ENCODE peak calls at places on chromosomes 13 and 19, in six cellular contexts. P is GM12891, V is GM12878, B is H1, E is K562, M is HepG2. O is an unnamed sample.

GRCh38 chr19:1295169-1296012 is 9.7 kb downstream of the EFNA2 start:
- DNase-seq in M (no peak), B (no peak), V (no peak), P (peak), E (peak), O (peak)

GRCh38 chr19:12994701-12995595 is at the start of gene NFIX:
- DNase-seq in B (no peak), E (peak), V (no peak), P (peak), M (peak), O (no peak)

GRCh38 chr19:964761-965694 is 19.1 kb upstream of the WDR18 start:
- DNase-seq in P (no peak), M (no peak), B (no peak), E (no peak), V (no peak), O (no peak)

GRCh38 chr19:56360841-56361240 is 32.5 kb downstream of the ZNF582 start:
- DNase-seq in E (no peak), M (no peak), V (no peak), B (no peak), P (no peak), O (no peak)

GRCh38 chr13:56561327-56561726 is 579.4 kb upstream of the PRR20A start:
- DNase-seq in B (no peak), V (no peak), P (no peak), E (no peak), M (no peak), O (no peak)

GRCh38 chr19:49637865-49638350 is 2.0 kb downstream of the RRAS start:
- DNase-seq in B (peak), E (peak), M (no peak), P (no peak), V (no peak), O (no peak)

GRCh38 chr19:39971380-39971841 is 446 bp downstream of the PSMC4 start:
- DNase-seq in M (no peak), B (no peak), P (no peak), V (no peak), E (peak), O (no peak)

GRCh38 chr13:74969419-74969818 is 512.5 kb downstream of the TBC1D4 start:
- DNase-seq in M (no peak), B (no peak), V (no peak), P (no peak), E (no peak), O (no peak)

GRCh38 chr13:43516401-43516826 is 270.4 kb downstream of the ENOX1 start:
- DNase-seq in B (no peak), E (no peak), V (no peak), M (no peak), P (no peak), O (no peak)

DNA sequence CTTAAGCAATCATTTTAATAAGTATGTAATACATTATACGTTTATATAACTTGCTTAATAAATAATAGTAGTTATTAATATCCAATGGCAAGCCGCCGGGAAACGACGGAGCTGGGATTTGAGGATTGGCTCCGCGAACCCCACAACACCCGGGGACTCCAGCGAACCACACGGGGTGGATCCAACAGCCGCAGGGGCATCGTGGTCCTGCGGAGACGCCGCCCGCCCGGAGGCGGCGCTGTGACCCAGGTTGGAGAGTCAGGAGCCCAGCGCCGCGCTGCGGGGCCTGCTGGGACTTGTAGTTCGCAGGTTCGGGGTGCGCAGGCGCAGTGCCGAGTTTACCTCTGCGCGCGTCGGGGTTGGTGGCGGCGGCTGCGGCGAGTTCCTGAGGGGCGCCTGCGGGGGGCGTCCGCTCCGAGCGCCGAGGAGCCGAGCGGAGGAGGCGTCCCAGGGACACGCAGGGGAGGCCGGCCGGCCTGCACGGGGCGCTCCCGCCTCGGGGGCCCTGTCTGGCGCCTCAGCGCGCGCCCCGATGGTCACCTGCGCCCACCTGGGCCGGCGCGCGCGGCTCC is at the start of gene ZNF554:
- DNase-seq in B (peak), V (peak), E (peak), M (peak), P (peak), O (peak)
- TF ChIP-seq POLR2A in B (peak), V (no peak), E (peak), M (peak), P (no peak), O (no peak)

DNA sequence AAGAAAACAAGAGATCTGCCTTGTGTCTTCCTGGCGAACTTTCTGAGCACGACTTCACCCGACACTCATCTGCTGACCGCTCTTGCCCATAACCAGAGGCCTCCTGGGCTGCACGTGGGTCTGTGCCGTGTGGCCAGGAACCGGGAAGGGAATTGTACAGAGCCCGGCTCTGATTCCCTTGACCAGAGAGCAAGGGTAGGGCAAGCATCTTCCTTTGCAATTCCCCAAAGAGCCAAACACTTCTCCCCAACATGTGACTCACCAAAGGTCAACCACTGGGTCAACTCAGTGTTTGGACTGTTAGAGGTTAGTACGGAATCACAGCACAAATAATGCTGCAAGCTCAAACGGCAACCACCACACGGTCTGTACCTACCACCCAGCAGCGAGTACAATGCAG is 48.9 kb downstream of the KLF2 start:
- DNase-seq in E (no peak), P (no peak), V (no peak), M (peak), B (no peak), O (no peak)
- TF ChIP-seq TAF1 in E (no peak), P (no peak), V (no peak), M (no peak), B (no peak), O (no peak)

GRCh38 chr13:98454389-98454881 is 122.5 kb downstream of the STK24 start:
- DNase-seq in P (no peak), B (no peak), V (no peak), E (no peak), M (peak), O (no peak)
- TF ChIP-seq POLR2AphosphoS5 in P (no peak), B (no peak), V (no peak), E (no peak), M (no peak), O (no peak)

DNA sequence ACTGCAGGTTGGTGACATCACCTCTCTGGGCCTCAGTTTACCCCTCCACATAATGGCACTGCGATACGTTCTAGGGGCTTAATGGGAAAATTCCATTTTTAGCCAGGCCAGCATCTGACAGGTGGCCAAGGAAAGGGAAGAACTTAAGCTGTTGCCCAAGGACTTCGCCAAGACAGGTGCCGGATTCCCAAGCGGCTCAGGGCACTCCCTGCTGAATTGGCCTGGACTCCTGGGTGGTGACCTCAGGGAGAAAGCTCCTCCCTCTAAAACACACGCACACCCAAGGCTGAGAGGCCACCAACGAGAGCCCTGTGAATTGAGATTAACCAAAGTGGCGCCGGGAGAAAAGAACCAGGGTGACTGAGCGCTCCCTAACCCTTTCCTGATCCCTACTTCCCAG is 13.3 kb downstream of the MAST3 start:
- DNase-seq in B (no peak), P (no peak), E (no peak), V (no peak), M (no peak), O (no peak)
- TF ChIP-seq POLR2A in B (no peak), P (no peak), E (no peak), V (no peak), M (no peak), O (no peak)

GRCh38 chr13:36875431-36875830 is 44.6 kb downstream of the SMAD9 start:
- DNase-seq in E (no peak), B (no peak), V (no peak), P (no peak), M (no peak), O (no peak)
- TF ChIP-seq TAF1 in E (no peak), B (no peak), V (no peak), P (no peak), M (no peak), O (no peak)

DNA sequence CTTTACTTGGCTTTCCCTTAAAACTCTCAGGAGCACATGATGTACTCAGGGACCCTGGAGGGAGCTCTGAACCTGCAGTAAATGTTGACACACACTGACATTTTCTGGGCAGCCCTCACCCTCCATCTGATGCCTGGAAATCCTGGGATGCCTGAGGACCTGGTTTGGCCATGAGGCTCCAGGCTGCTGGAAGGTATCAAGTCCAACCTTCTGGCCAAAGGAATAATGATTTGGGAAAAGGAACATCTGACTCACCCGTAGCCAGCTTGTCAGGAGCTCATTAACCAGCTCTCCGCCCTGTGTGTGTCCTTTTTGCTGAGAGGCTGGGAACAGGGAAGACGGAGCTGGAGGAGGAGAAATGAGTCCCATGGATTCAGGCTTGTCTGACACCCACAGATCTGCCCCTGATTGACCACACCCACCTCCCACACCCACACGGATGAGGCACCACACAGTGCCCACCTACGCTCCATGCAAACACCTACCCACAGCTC is 10.3 kb downstream of the ZNF558 start:
- DNase-seq in B (no peak), P (no peak), M (no peak), V (no peak), E (no peak), O (no peak)
- TF ChIP-seq POLR2AphosphoS5 in B (no peak), P (no peak), M (no peak), V (no peak), E (no peak), O (no peak)

GRCh38 chr19:14405758-14406644 is 13.1 kb downstream of the DDX39A start:
- DNase-seq in M (peak), P (peak), V (peak), B (peak), E (peak), O (peak)
- TF ChIP-seq POLR2A in M (no peak), P (no peak), V (peak), B (peak), E (peak), O (no peak)

GRCh38 chr13:111909971-111910671 is 156.8 kb upstream of the SOX1 start:
- DNase-seq in E (no peak), V (no peak), M (no peak), B (no peak), P (no peak), O (no peak)
- TF ChIP-seq TAF1 in E (no peak), V (no peak), M (no peak), B (no peak), P (no peak), O (no peak)

GRCh38 chr13:46286972-46287371 is 75.2 kb downstream of the LRRC63 start:
- DNase-seq in V (no peak), B (no peak), P (no peak), E (no peak), M (no peak), O (no peak)

GRCh38 chr13:46278474-46278873 is 66.7 kb downstream of the LRRC63 start:
- DNase-seq in P (no peak), V (no peak), B (peak), M (no peak), E (peak), O (no peak)

GRCh38 chr13:46281779-46282178 is 70.1 kb downstream of the LRRC63 start:
- DNase-seq in P (no peak), M (no peak), B (no peak), V (no peak), E (no peak), O (no peak)
- TF ChIP-seq POLR2AphosphoS5 in P (no peak), M (no peak), B (no peak), V (no peak), E (no peak), O (no peak)

GRCh38 chr19:44738603-44739585 is 9.6 kb upstream of the BCL3 start:
- DNase-seq in M (peak), V (no peak), B (no peak), E (peak), P (no peak), O (no peak)
- TF ChIP-seq POLR2A in M (no peak), V (no peak), B (no peak), E (no peak), P (no peak), O (no peak)